ENCODE peak calls at places on chromosomes 7 and 10, in seven cellular contexts. E is bronchial epithelial cell, R is lung, V is GM23338, G is fibroblast of pulmonary artery, J is IMR-90, I is AG04450. L is an unnamed sample.

GRCh38 chr10:116469437-116469836 is 41.8 kb downstream of the PNLIPRP3 start:
- DNase-seq in E (no peak), R (no peak), V (no peak), G (no peak), J (peak), I (no peak), L (no peak)

GRCh38 chr10:21943633-21944265 is 59.8 kb downstream of the DNAJC1 start:
- DNase-seq in E (no peak), R (no peak), V (no peak), G (peak), J (no peak), I (no peak), L (peak)

GRCh38 chr7:133959505-133959904 is 167.6 kb upstream of the LRGUK start:
- DNase-seq in E (no peak), R (no peak), V (no peak), G (no peak), J (no peak), I (no peak), L (no peak)

GRCh38 chr7:66542528-66543373 is 85.9 kb upstream of the KCTD7 start:
- DNase-seq in E (peak), R (no peak), V (no peak), G (peak), J (peak), I (no peak), L (no peak)

GRCh38 chr10:23047201-23048050 is 48.0 kb upstream of the MSRB2 start:
- DNase-seq in E (peak), R (no peak), V (no peak), G (peak), J (peak), I (no peak), L (peak)

GRCh38 chr7:145732521-145732920 is 384.1 kb upstream of the CNTNAP2 start:
- DNase-seq in E (peak), R (no peak), V (no peak), G (no peak), J (no peak), I (no peak), L (peak)

GRCh38 chr7:156903232-156903909 is 10.4 kb upstream of the LMBR1 start:
- DNase-seq in E (peak), R (no peak), V (no peak), G (peak), J (peak), I (no peak), L (peak)

GRCh38 chr7:17640730-17641377 is 299.4 kb downstream of the SNX13 start:
- DNase-seq in E (peak), R (no peak), V (peak), G (peak), J (peak), I (no peak), L (peak)

GRCh38 chr10:127612-128432 is 7.4 kb upstream of the ZMYND11 start:
- DNase-seq in E (no peak), R (no peak), V (no peak), G (no peak), J (no peak), I (no peak), L (no peak)

GRCh38 chr7:5773661-5774086 is 7.8 kb downstream of the RNF216 start:
- DNase-seq in E (peak), R (no peak), V (no peak), G (peak), J (peak), I (peak), L (peak)

GRCh38 chr10:130984686-130985085 is 326.8 kb downstream of the TCERG1L start:
- DNase-seq in E (no peak), R (peak), V (no peak), G (no peak), J (no peak), I (no peak), L (no peak)

GRCh38 chr10:118568327-118568848 is 27.1 kb downstream of the PRLHR start:
- DNase-seq in E (peak), R (peak), V (peak), G (peak), J (peak), I (peak), L (peak)

GRCh38 chr10:49736564-49737113 is 25.5 kb downstream of the OGDHL start:
- DNase-seq in E (no peak), R (no peak), V (no peak), G (no peak), J (no peak), I (no peak), L (no peak)

GRCh38 chr10:127715782-127716378 is 21.1 kb upstream of the FOXI2 start:
- DNase-seq in E (peak), R (no peak), V (peak), G (peak), J (no peak), I (no peak), L (peak)
- TF ChIP-seq CTCF in E (peak), R (no peak), V (peak), G (peak), J (peak), I (no peak), L (peak)

GRCh38 chr7:49791089-49791741 is 17.8 kb downstream of the VWC2 start:
- DNase-seq in E (peak), R (no peak), V (peak), G (no peak), J (no peak), I (no peak), L (peak)
- TF ChIP-seq CTCF in E (peak), R (no peak), V (peak), G (no peak), J (no peak), I (no peak), L (peak)

GRCh38 chr7:20543565-20543964 is 71.9 kb upstream of the ABCB5 start:
- DNase-seq in E (no peak), R (no peak), V (no peak), G (no peak), J (no peak), I (no peak), L (no peak)

GRCh38 chr7:20535541-20535940 is 79.9 kb upstream of the ABCB5 start:
- DNase-seq in E (no peak), R (no peak), V (no peak), G (no peak), J (no peak), I (no peak), L (no peak)

GRCh38 chr7:20541615-20542349 is 73.7 kb upstream of the ABCB5 start:
- DNase-seq in E (peak), R (no peak), V (no peak), G (peak), J (no peak), I (no peak), L (peak)

GRCh38 chr7:20542594-20542993 is 72.9 kb upstream of the ABCB5 start:
- DNase-seq in E (peak), R (no peak), V (no peak), G (peak), J (no peak), I (no peak), L (peak)

DNA sequence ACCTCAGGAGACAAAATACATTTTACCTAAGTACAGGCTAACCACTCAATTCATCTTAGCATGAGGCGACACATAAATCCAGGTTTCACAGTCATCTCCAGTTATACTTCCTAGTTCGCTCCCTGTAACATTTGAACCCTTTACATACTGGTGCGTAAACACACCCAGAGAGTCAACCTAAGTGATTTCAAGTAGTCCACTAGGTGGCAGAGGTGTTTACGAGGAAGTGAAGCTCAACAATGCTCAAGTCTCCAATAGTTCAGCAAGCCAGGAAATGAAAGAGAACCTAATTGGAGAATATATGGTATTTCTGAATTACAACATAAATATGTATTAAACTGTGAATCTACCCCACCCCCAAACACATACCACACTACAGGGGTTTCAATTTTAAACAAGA is 76.3 kb upstream of the ABCB5 start:
- DNase-seq in E (peak), R (no peak), V (peak), G (peak), J (no peak), I (no peak), L (peak)
- TF ChIP-seq CTCF in E (no peak), R (no peak), V (peak), G (peak), J (no peak), I (no peak), L (no peak)

DNA sequence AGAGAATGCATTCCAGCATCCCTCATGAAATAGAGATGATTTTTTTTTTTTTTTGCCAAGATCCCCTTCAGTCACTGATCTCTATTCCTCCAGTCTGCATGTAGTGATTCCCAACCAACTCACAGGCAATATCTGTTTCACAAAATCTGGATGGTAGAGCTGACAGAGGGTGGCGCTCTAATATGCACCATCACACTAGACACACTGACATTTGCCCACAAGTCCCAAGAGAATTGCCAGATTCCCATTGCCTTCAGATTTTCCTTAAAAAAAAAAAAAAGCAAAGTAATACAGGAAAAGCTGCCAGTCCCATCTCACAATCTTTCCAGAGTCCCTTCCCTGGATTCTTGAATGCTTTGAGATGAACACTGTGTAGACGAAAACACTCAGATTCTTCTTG is 301.0 kb downstream of the SORCS1 start:
- DNase-seq in E (no peak), R (no peak), V (peak), G (no peak), J (no peak), I (no peak), L (no peak)
- TF ChIP-seq CTCF in E (no peak), R (no peak), V (peak), G (no peak), J (no peak), I (no peak), L (no peak)

GRCh38 chr7:200704-201103 is 8.3 kb downstream of the FAM20C start:
- DNase-seq in E (no peak), R (no peak), V (no peak), G (no peak), J (no peak), I (no peak), L (peak)
- TF ChIP-seq CTCF in E (no peak), R (no peak), V (peak), G (peak), J (no peak), I (no peak), L (peak)

GRCh38 chr10:12690525-12691139 is 310.9 kb downstream of the CCDC3 start:
- DNase-seq in E (no peak), R (no peak), V (peak), G (no peak), J (peak), I (no peak), L (no peak)
- TF ChIP-seq CTCF in E (no peak), R (no peak), V (no peak), G (no peak), J (no peak), I (peak), L (no peak)

GRCh38 chr7:54680377-54681005 is 78.5 kb downstream of the SEC61G start:
- DNase-seq in E (no peak), R (no peak), V (peak), G (no peak), J (no peak), I (no peak), L (no peak)

GRCh38 chr7:54679414-54679813 is 79.6 kb downstream of the SEC61G start:
- DNase-seq in E (no peak), R (no peak), V (no peak), G (no peak), J (no peak), I (no peak), L (no peak)

GRCh38 chr7:54674891-54675290 is 84.1 kb downstream of the SEC61G start:
- DNase-seq in E (no peak), R (no peak), V (no peak), G (no peak), J (no peak), I (no peak), L (no peak)

DNA sequence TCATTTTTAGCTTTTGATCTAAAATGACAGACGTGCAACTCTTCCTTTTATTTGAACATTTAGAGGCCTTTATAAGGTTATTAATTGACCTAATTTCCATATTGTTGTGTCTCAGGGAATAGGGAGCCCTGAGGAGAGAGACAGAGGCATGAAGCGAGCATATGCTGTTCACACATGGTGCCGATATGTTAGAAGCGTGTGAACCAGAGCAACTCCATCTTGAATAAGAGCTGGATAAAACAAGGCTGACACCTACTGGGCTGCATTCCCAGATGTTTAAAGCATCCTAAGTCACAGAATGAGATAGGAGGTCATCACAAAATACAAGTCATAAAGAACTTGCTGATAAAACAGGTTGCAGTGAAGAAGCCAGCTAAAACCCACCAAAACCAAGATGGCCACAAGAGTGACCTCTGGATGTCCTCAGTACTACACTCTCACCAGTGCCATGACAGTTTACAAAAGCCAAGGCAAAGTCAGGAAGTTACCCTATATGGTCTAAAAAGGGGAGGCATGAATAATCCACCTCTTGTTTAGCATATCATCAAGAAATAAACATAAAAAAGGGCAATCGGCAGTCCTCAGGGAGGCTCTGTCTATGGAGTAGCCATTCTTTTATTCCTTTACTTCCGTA is 80.1 kb downstream of the SEC61G start:
- DNase-seq in E (peak), R (no peak), V (no peak), G (no peak), J (no peak), I (no peak), L (no peak)
- TF ChIP-seq CTCF in E (no peak), R (no peak), V (peak), G (no peak), J (no peak), I (no peak), L (peak)

GRCh38 chr10:96413151-96413787 is 54.5 kb upstream of the OPALIN start:
- DNase-seq in E (no peak), R (peak), V (peak), G (no peak), J (no peak), I (no peak), L (no peak)
- TF ChIP-seq CTCF in E (peak), R (no peak), V (peak), G (no peak), J (no peak), I (no peak), L (no peak)

DNA sequence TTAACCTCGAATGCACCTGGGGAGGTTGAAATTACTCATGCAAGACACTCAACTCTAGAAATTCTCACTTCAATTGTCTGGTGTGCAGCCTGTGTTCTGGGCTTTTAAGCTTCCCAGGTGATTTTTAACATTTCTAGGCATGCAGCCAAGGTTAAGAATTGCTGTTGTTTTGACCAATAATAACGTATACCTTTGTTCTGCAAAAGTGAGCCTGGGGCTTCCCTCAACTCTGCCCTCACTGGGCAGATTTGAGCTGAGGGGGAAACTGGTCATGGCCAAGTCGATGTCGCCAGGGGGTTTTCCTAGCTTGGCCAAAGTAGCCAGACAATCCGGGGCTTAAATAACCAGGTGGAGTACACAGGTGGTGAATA is 568 bp downstream of the PRSS2 start:
- DNase-seq in E (no peak), R (no peak), V (no peak), G (no peak), J (no peak), I (no peak), L (peak)
- TF ChIP-seq CTCF in E (no peak), R (no peak), V (no peak), G (no peak), J (no peak), I (no peak), L (no peak)

GRCh38 chr10:47441973-47442750 is 41.8 kb downstream of the ANXA8 start:
- DNase-seq in E (no peak), R (no peak), V (no peak), G (no peak), J (no peak), I (no peak), L (no peak)

GRCh38 chr10:47443145-47443544 is 40.8 kb downstream of the ANXA8 start:
- DNase-seq in E (peak), R (no peak), V (no peak), G (no peak), J (no peak), I (no peak), L (no peak)

GRCh38 chr10:47440207-47440606 is 43.7 kb downstream of the ANXA8 start:
- DNase-seq in E (peak), R (no peak), V (peak), G (no peak), J (no peak), I (no peak), L (no peak)

GRCh38 chr10:47435081-47435480 is 48.8 kb downstream of the ANXA8 start:
- DNase-seq in E (no peak), R (no peak), V (no peak), G (no peak), J (no peak), I (no peak), L (no peak)

GRCh38 chr10:47438857-47439474 is 44.9 kb downstream of the ANXA8 start:
- DNase-seq in E (peak), R (no peak), V (peak), G (peak), J (peak), I (peak), L (peak)
- TF ChIP-seq CTCF in E (peak), R (no peak), V (peak), G (peak), J (peak), I (peak), L (peak)

L was measured in MCF 10A.